ENCODE peak calls at places on chromosomes 2 and 18, in nine cellular contexts. G is body of pancreas, J is Karpas-422, Z is left ventricle myocardium inferior, C is GM23248, E is esophagus squamous epithelium, W is lower lobe of right lung, F is cardiac muscle cell, B is mesendoderm. T is an unnamed sample. For H3K4me1, the result is how much of the 10 kb centered on the place peaks cover.

GRCh38 chr2:39573276-39573675 is 92.4 kb upstream of the TMEM178A start:
- DNase-seq in G (no peak), J (no peak), Z (no peak), C (no peak), E (no peak), W (no peak), F (no peak), B (no peak), T (no peak)

GRCh38 chr2:43132523-43133301 is 93.7 kb downstream of the ZFP36L2 start:
- DNase-seq in G (no peak), J (no peak), Z (no peak), C (no peak), E (no peak), W (no peak), F (no peak), B (no peak), T (no peak)

GRCh38 chr2:212777020-212777491 is 238.5 kb upstream of the ERBB4 start:
- DNase-seq in G (no peak), J (peak), Z (no peak), C (peak), E (no peak), W (no peak), F (peak), B (peak), T (no peak)

GRCh38 chr18:56391933-56392590 is 246.3 kb downstream of the TXNL1 start:
- DNase-seq in G (no peak), J (no peak), Z (no peak), C (no peak), E (no peak), W (no peak), F (no peak), B (no peak), T (no peak)

GRCh38 chr2:98465456-98466201 is 21.0 kb downstream of the INPP4A start:
- DNase-seq in G (peak), J (no peak), Z (peak), C (peak), E (no peak), W (peak), F (no peak), B (no peak), T (peak)

GRCh38 chr2:60735496-60736250 is 20.4 kb upstream of the PAPOLG start:
- DNase-seq in G (peak), J (peak), Z (no peak), C (peak), E (no peak), W (no peak), F (peak), B (peak), T (no peak)

GRCh38 chr2:38074047-38074774 is 1.7 kb downstream of the CYP1B1 start:
- DNase-seq in G (no peak), J (no peak), Z (peak), C (no peak), E (no peak), W (peak), F (no peak), B (peak), T (no peak)

GRCh38 chr18:68797901-68798300 is at the start of gene CCDC102B:
- DNase-seq in G (no peak), J (no peak), Z (no peak), C (peak), E (no peak), W (no peak), F (no peak), B (no peak), T (no peak)

GRCh38 chr2:25276569-25277465 is 64.9 kb downstream of the DNMT3A start:
- DNase-seq in G (peak), J (peak), Z (peak), C (no peak), E (peak), W (peak), F (peak), B (peak), T (peak)

GRCh38 chr18:54712315-54712714 is 116.0 kb upstream of the RAB27B start:
- DNase-seq in G (no peak), J (no peak), Z (no peak), C (peak), E (no peak), W (no peak), F (no peak), B (no peak), T (no peak)

GRCh38 chr2:86107031-86107430 is 996 bp downstream of the PTCD3 start:
- DNase-seq in G (no peak), J (peak), Z (no peak), C (peak), E (no peak), W (no peak), F (no peak), B (peak), T (no peak)

GRCh38 chr2:28639092-28639691 is 112.4 kb upstream of the PPP1CB start:
- DNase-seq in G (no peak), J (no peak), Z (no peak), C (no peak), E (no peak), W (no peak), F (no peak), B (no peak), T (no peak)

GRCh38 chr2:218375212-218375611 is 6.9 kb upstream of the SLC11A1 start:
- DNase-seq in G (no peak), J (no peak), Z (no peak), C (peak), E (no peak), W (no peak), F (no peak), B (no peak), T (no peak)

GRCh38 chr18:22171263-22171838 is 2.0 kb downstream of the GATA6 start:
- DNase-seq in G (peak), J (no peak), Z (no peak), C (peak), E (no peak), W (no peak), F (no peak), B (no peak), T (no peak)

GRCh38 chr2:152549428-152549827 is 167.8 kb downstream of the PRPF40A start:
- DNase-seq in G (no peak), J (no peak), Z (no peak), C (peak), E (no peak), W (no peak), F (no peak), B (no peak), T (no peak)

GRCh38 chr2:14197293-14197692 is 435.2 kb upstream of the LRATD1 start:
- DNase-seq in G (no peak), J (no peak), Z (no peak), C (no peak), E (no peak), W (no peak), F (no peak), B (no peak), T (no peak)

GRCh38 chr2:142100967-142101366 is 29.8 kb downstream of the LRP1B start:
- DNase-seq in G (peak), J (no peak), Z (no peak), C (no peak), E (no peak), W (no peak), F (no peak), B (no peak), T (peak)

GRCh38 chr18:845152-845819 is 33.2 kb upstream of the YES1 start:
- DNase-seq in G (no peak), J (no peak), Z (no peak), C (peak), E (no peak), W (no peak), F (no peak), B (no peak), T (no peak)

GRCh38 chr2:11744631-11745394 is 1.6 kb upstream of the LPIN1 start:
- DNase-seq in G (peak), J (peak), Z (peak), C (peak), E (no peak), W (no peak), F (peak), B (peak), T (no peak)

GRCh38 chr2:120439637-120440384 is 93.9 kb downstream of the INHBB start:
- DNase-seq in G (no peak), J (peak), Z (no peak), C (no peak), E (no peak), W (no peak), F (no peak), B (no peak), T (no peak)

GRCh38 chr2:226915846-226916360 is 80.0 kb downstream of the RHBDD1 start:
- DNase-seq in G (no peak), J (no peak), Z (no peak), C (peak), E (no peak), W (no peak), F (no peak), B (no peak), T (no peak)

GRCh38 chr2:191885103-191885502 is 38.2 kb upstream of the CAVIN2 start:
- DNase-seq in G (no peak), J (no peak), Z (no peak), C (no peak), E (no peak), W (no peak), F (no peak), B (no peak), T (no peak)

GRCh38 chr2:554444-554843 is 122.8 kb downstream of the TMEM18 start:
- DNase-seq in G (no peak), J (no peak), Z (no peak), C (no peak), E (no peak), W (no peak), F (no peak), B (no peak), T (no peak)

GRCh38 chr18:51195602-51196115 is 1.8 kb downstream of the MEX3C start:
- DNase-seq in G (peak), J (peak), Z (no peak), C (peak), E (no peak), W (no peak), F (peak), B (peak), T (no peak)

GRCh38 chr2:45992021-45992745 is 305.0 kb upstream of the EPAS1 start:
- DNase-seq in G (peak), J (no peak), Z (no peak), C (peak), E (no peak), W (peak), F (no peak), B (peak), T (peak)

GRCh38 chr2:29174937-29175336 is 59.7 kb downstream of the CLIP4 start:
- DNase-seq in G (no peak), J (no peak), Z (no peak), C (no peak), E (no peak), W (no peak), F (no peak), B (peak), T (no peak)

GRCh38 chr2:206974556-206974955 is 35.2 kb downstream of the CPO start:
- DNase-seq in G (no peak), J (no peak), Z (no peak), C (no peak), E (no peak), W (no peak), F (no peak), B (no peak), T (no peak)

GRCh38 chr2:43219383-43220228 is 6.8 kb downstream of the ZFP36L2 start:
- DNase-seq in G (peak), J (peak), Z (peak), C (peak), E (peak), W (peak), F (peak), B (peak), T (peak)

GRCh38 chr2:8586397-8587051 is 95.3 kb upstream of the ID2 start:
- DNase-seq in G (no peak), J (no peak), Z (no peak), C (peak), E (no peak), W (no peak), F (no peak), B (no peak), T (no peak)
- H3K4me1 ChIP-seq in G (under half), J (under half), Z (under half), C (under half), E (under half), W (under half), F (under half), B (under half), T (under half)

GRCh38 chr18:26336572-26336971 is 110.3 kb downstream of the TAF4B start:
- DNase-seq in G (no peak), J (no peak), Z (no peak), C (no peak), E (no peak), W (no peak), F (no peak), B (no peak), T (no peak)

GRCh38 chr18:26335139-26335933 is 109.1 kb downstream of the TAF4B start:
- DNase-seq in G (no peak), J (no peak), Z (no peak), C (peak), E (no peak), W (no peak), F (peak), B (peak), T (no peak)

GRCh38 chr18:26327062-26327461 is 100.8 kb downstream of the TAF4B start:
- DNase-seq in G (no peak), J (no peak), Z (no peak), C (peak), E (no peak), W (no peak), F (no peak), B (no peak), T (no peak)

GRCh38 chr18:26332991-26333390 is 106.7 kb downstream of the TAF4B start:
- DNase-seq in G (no peak), J (no peak), Z (no peak), C (no peak), E (no peak), W (no peak), F (no peak), B (no peak), T (no peak)
- H3K4me1 ChIP-seq in G (under half), J (under half), Z (under half), C (under half), E (under half), W (under half), F (under half), B (under half), T (under half)

GRCh38 chr18:2976733-2977132 is 36.2 kb downstream of the LPIN2 start:
- DNase-seq in G (no peak), J (no peak), Z (no peak), C (no peak), E (no peak), W (no peak), F (no peak), B (no peak), T (no peak)
- H3K4me1 ChIP-seq in G (half or more), J (under half), Z (half or more), C (under half), E (under half), W (half or more), F (under half), B (under half), T (half or more)

GRCh38 chr2:66694087-66694858 is 259.3 kb downstream of the MEIS1 start:
- DNase-seq in G (no peak), J (no peak), Z (no peak), C (no peak), E (no peak), W (no peak), F (no peak), B (peak), T (no peak)

GRCh38 chr2:66696374-66696773 is 261.4 kb downstream of the MEIS1 start:
- DNase-seq in G (no peak), J (no peak), Z (no peak), C (no peak), E (no peak), W (no peak), F (no peak), B (no peak), T (no peak)

GRCh38 chr2:66696856-66697255 is 261.9 kb downstream of the MEIS1 start:
- DNase-seq in G (no peak), J (no peak), Z (no peak), C (no peak), E (no peak), W (no peak), F (no peak), B (no peak), T (no peak)

GRCh38 chr2:66693007-66693965 is 258.4 kb downstream of the MEIS1 start:
- DNase-seq in G (no peak), J (no peak), Z (no peak), C (no peak), E (no peak), W (no peak), F (no peak), B (no peak), T (no peak)

GRCh38 chr2:66695211-66695735 is 260.3 kb downstream of the MEIS1 start:
- DNase-seq in G (no peak), J (no peak), Z (no peak), C (no peak), E (no peak), W (no peak), F (no peak), B (no peak), T (no peak)
- H3K4me1 ChIP-seq in G (under half), J (under half), Z (under half), C (under half), E (under half), W (under half), F (under half), B (under half), T (under half)